ENCODE peak calls at places on chromosomes 3 and 15, in five cellular contexts. One of them, this sample, is unnamed.

GRCh38 chr15:78004919-78005634 is 72.4 kb downstream of the TBC1D2B start:
- DNase-seq in HepG2: no peak
- DNase-seq in H1: no peak
- DNase-seq in NT2/D1: no peak
- DNase-seq in HEK293T: no peak
- DNase-seq in this sample: no peak

GRCh38 chr15:23648920-23649515 is 1.4 kb upstream of the MAGEL2 start:
- DNase-seq in HEK293T: no peak
- DNase-seq in H1: no peak
- DNase-seq in HepG2: peak
- DNase-seq in NT2/D1: no peak
- DNase-seq in this sample: no peak

GRCh38 chr15:85718271-85718971 is 76.3 kb downstream of the KLHL25 start:
- DNase-seq in NT2/D1: no peak
- DNase-seq in H1: no peak
- DNase-seq in HEK293T: no peak
- DNase-seq in HepG2: no peak
- DNase-seq in this sample: no peak

GRCh38 chr3:111610189-111610588 is 15.0 kb upstream of the ZBED2 start:
- DNase-seq in HEK293T: no peak
- DNase-seq in H1: no peak
- DNase-seq in HepG2: no peak
- DNase-seq in NT2/D1: no peak
- DNase-seq in this sample: peak

GRCh38 chr3:45140392-45140791 is 5.8 kb downstream of the CDCP1 start:
- DNase-seq in HepG2: no peak
- DNase-seq in H1: no peak
- DNase-seq in HEK293T: no peak
- DNase-seq in NT2/D1: no peak
- DNase-seq in this sample: no peak

GRCh38 chr15:73849641-73850040 is 23.7 kb upstream of the TBC1D21 start:
- DNase-seq in NT2/D1: no peak
- DNase-seq in HepG2: no peak
- DNase-seq in H1: no peak
- DNase-seq in HEK293T: no peak
- DNase-seq in this sample: no peak

GRCh38 chr3:86800116-86800515 is 190.8 kb downstream of the VGLL3 start:
- DNase-seq in HepG2: no peak
- DNase-seq in HEK293T: no peak
- DNase-seq in H1: no peak
- DNase-seq in NT2/D1: no peak
- DNase-seq in this sample: no peak

GRCh38 chr15:72970965-72971746 is 81.1 kb upstream of the NEO1 start:
- DNase-seq in H1: no peak
- DNase-seq in HEK293T: no peak
- DNase-seq in NT2/D1: no peak
- DNase-seq in HepG2: no peak
- DNase-seq in this sample: no peak

GRCh38 chr15:77830041-77830440 is 197.3 kb upstream of the LINGO1 start:
- DNase-seq in HEK293T: no peak
- DNase-seq in H1: no peak
- DNase-seq in HepG2: no peak
- DNase-seq in NT2/D1: no peak
- DNase-seq in this sample: no peak

GRCh38 chr3:184864012-184864411 is 52.0 kb downstream of the VPS8 start:
- DNase-seq in H1: no peak
- DNase-seq in HepG2: no peak
- DNase-seq in HEK293T: no peak
- DNase-seq in NT2/D1: no peak
- DNase-seq in this sample: no peak

GRCh38 chr3:189038773-189039720 is 132.7 kb upstream of the TPRG1 start:
- DNase-seq in HEK293T: no peak
- DNase-seq in HepG2: no peak
- DNase-seq in NT2/D1: no peak
- DNase-seq in H1: no peak
- DNase-seq in this sample: no peak

GRCh38 chr3:115827494-115827893 is 204.2 kb downstream of the GAP43 start:
- DNase-seq in H1: no peak
- DNase-seq in HepG2: no peak
- DNase-seq in NT2/D1: no peak
- DNase-seq in HEK293T: no peak
- DNase-seq in this sample: no peak

GRCh38 chr3:31738423-31738822 is 205.7 kb downstream of the STT3B start:
- DNase-seq in HepG2: no peak
- DNase-seq in H1: no peak
- DNase-seq in NT2/D1: no peak
- DNase-seq in HEK293T: no peak
- DNase-seq in this sample: no peak

GRCh38 chr3:40829876-40830275 is 305.1 kb downstream of the ZNF621 start:
- DNase-seq in HEK293T: no peak
- DNase-seq in HepG2: peak
- DNase-seq in NT2/D1: no peak
- DNase-seq in H1: no peak
- DNase-seq in this sample: no peak

GRCh38 chr3:40828741-40829415 is 304.1 kb downstream of the ZNF621 start:
- DNase-seq in HEK293T: no peak
- DNase-seq in HepG2: no peak
- DNase-seq in NT2/D1: no peak
- DNase-seq in H1: no peak
- DNase-seq in this sample: no peak

DNA sequence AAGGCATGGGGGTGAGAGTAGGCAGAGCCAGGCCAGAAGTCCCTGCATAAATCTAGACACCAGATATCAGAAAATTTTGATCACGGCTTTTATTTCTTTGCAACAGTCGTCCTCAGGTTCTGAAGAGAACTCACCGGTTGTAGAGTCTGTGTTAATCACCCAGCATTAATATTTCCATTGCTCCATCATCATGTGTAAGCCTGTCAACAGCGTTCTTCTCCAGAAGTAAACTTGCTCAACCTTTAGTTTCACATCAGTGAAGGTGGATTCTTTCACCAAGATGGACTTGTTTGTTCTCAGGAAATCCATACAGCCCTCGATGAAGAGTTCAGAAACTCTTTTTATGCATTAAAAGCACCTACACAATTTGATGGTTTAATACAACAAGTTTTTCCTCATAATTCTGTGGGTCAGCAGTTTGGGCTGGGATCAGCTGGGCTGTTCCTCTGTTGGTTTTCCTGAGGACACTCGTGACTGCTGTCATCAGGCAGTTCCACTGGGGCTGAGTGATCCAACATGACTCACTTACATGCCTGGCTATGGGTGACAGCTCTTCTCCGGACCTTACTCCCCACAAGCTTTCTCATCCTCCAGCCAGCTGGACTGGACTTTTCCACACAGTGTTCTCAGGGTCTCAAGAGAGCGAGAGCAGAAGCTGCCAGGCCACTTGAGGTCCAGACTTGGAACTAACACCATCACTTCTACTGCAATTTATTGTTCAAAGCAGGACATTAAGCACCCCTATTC is 303.4 kb downstream of the ZNF621 start:
- DNase-seq in NT2/D1: no peak
- DNase-seq in H1: no peak
- DNase-seq in HEK293T: no peak
- DNase-seq in HepG2: no peak
- DNase-seq in this sample: no peak
- TF ChIP-seq SUZ12 in NT2/D1: no peak
- TF ChIP-seq SUZ12 in H1: no peak
- TF ChIP-seq SUZ12 in HEK293T: no peak
- TF ChIP-seq SUZ12 in HepG2: no peak
- TF ChIP-seq SUZ12 in this sample: no peak

GRCh38 chr3:25448750-25449684 is 21.0 kb downstream of the RARB start:
- DNase-seq in NT2/D1: peak
- DNase-seq in HEK293T: peak
- DNase-seq in H1: no peak
- DNase-seq in HepG2: peak
- DNase-seq in this sample: no peak
- TF ChIP-seq SUZ12 in NT2/D1: no peak
- TF ChIP-seq SUZ12 in HEK293T: no peak
- TF ChIP-seq SUZ12 in H1: no peak
- TF ChIP-seq SUZ12 in HepG2: no peak
- TF ChIP-seq SUZ12 in this sample: no peak

DNA sequence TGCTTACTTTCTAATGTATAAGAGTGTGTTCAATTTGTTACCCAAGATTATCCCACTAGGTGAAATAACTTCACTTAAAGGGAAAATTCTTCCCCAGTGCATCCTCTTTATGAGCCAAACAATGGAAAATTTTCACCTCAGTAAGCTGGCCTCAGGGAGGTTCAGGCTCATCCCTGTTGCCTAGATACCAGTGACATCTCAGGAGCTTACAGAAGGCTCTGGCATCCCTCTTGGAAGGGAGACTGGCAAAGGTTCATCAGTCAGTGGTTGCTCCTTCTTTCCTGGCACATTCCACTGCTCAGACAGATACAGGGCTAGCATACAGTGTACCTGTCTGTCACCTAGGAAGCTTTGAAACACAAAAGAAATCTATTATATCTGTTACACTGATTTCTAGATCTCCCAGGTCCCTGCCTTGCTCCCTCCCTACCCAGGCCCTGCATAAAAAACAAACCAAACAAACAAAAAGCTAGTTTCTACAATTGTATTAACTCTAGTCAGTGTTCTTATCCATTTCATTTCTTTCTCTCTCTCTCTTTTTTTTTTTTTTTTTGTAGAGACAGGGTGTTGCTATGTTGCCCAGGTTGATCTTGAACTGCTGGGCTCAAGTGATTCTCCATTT is 1.7 kb downstream of the IP6K2 start:
- DNase-seq in H1: no peak
- DNase-seq in NT2/D1: no peak
- DNase-seq in HepG2: no peak
- DNase-seq in HEK293T: no peak
- DNase-seq in this sample: no peak
- TF ChIP-seq SUZ12 in H1: no peak
- TF ChIP-seq SUZ12 in NT2/D1: no peak
- TF ChIP-seq SUZ12 in HepG2: no peak
- TF ChIP-seq SUZ12 in HEK293T: no peak
- TF ChIP-seq SUZ12 in this sample: no peak

DNA sequence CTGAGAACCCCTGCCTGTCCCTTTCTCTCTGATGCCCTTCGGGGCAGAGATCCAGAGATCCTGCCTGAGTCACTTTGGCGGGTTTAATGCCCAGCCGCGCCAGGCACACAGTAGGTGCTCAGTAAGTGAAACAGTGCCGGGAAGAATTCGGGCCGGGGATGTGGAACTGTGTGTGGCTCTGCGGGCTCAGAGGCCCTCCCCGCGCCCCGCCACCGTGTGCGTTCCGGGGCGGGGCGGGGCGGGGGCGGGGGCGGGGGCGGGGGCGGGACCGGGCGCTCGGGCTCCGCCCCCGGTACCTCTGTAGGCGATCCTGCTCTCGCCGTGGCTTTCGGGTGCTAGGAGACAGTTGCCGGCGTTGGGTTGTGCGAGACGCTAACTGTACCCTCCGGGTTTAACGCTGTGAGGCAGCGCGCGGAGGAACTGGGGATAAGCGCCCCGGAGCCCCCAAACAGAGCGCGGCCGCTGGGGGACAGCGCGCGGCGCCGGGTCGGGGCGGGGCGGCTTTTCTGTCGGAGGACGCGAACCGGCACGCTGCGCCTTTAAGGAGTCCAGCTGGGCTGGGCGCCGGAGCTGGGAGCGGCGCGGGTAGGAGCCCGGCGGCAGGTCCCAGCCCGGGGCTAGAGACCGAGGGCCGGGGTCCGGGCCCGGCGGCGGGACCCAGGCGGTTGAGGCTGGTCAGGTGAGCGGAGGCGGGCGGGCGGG is at the start of gene ABHD6:
- DNase-seq in HepG2: peak
- DNase-seq in NT2/D1: peak
- DNase-seq in H1: no peak
- DNase-seq in HEK293T: peak
- DNase-seq in this sample: no peak
- TF ChIP-seq SUZ12 in HepG2: no peak
- TF ChIP-seq SUZ12 in NT2/D1: no peak
- TF ChIP-seq SUZ12 in H1: no peak
- TF ChIP-seq SUZ12 in HEK293T: no peak
- TF ChIP-seq SUZ12 in this sample: no peak

GRCh38 chr3:152964901-152965609 is 130.1 kb downstream of the P2RY1 start:
- DNase-seq in H1: no peak
- DNase-seq in NT2/D1: no peak
- DNase-seq in HepG2: no peak
- DNase-seq in HEK293T: no peak
- DNase-seq in this sample: no peak
- TF ChIP-seq SUZ12 in H1: no peak
- TF ChIP-seq SUZ12 in NT2/D1: no peak
- TF ChIP-seq SUZ12 in HepG2: no peak
- TF ChIP-seq SUZ12 in HEK293T: no peak
- TF ChIP-seq SUZ12 in this sample: no peak

DNA sequence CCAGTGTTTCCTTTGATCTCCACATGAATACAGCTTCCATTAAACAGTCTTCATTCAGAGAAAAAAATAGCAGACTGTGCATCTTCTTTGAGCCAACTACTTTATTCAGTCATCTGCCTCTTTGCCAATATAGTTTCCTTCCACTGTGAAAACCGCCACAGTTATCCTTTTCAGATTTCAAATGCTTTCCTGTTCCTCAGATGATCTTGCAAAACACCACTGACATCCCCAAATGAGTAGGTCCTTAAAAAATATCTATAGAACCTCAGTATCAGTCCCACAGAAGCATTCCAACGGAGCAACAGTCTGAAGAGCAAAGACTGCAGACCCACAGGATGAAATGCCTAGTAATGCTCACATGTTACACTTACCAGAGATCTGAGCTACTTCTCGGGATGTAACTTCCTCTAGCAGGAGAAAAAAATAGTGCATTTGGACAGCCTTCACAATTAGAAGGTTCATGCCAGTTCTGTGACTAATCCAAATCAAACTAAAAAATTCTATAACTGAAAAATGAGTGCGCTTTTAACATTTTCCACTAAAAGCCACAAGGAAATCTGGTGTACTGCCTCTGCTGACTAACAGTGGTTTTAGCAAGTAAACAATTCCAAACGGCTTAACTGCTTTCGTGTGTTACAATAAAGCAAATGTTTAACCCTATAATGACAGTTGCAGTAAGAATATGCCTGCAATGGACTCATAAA is at the start of gene ANKRD28:
- DNase-seq in NT2/D1: no peak
- DNase-seq in HEK293T: peak
- DNase-seq in HepG2: peak
- DNase-seq in H1: no peak
- DNase-seq in this sample: no peak
- TF ChIP-seq SUZ12 in NT2/D1: no peak
- TF ChIP-seq SUZ12 in HEK293T: no peak
- TF ChIP-seq SUZ12 in HepG2: no peak
- TF ChIP-seq SUZ12 in H1: no peak
- TF ChIP-seq SUZ12 in this sample: no peak

DNA sequence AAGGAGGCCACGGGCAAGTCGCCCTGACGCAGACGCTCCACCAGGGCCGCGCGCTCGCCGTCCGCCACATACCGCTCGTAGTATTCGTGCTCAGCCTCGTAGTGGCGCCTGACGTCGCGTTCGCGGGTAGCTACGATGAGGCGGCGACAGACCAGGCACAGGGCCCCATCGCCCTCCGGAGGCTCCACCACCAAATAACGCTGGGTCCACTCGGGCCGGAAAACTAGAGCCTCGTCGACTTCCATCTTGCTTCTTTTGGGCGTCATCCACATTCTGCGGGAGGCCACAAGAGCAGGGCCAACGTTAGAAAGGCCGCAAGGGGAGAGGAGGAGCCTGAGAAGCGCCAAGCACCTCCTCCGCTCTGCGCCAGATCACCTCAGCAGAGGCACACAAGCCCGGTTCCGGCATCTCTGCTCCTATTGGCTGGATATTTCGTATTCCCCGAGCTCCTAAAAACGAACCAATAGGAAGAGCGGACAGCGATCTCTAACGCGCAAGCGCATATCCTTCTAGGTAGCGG is at the start of gene EPM2AIP1:
- DNase-seq in HepG2: no peak
- DNase-seq in NT2/D1: no peak
- DNase-seq in H1: peak
- DNase-seq in HEK293T: no peak
- DNase-seq in this sample: no peak
- TF ChIP-seq SUZ12 in HepG2: no peak
- TF ChIP-seq SUZ12 in NT2/D1: no peak
- TF ChIP-seq SUZ12 in H1: no peak
- TF ChIP-seq SUZ12 in HEK293T: no peak
- TF ChIP-seq SUZ12 in this sample: no peak

This sample was measured in GM12878.